ENCODE peak calls at places on chromosomes 6 and 20, in five cellular contexts. One of them, this sample, is unnamed.

GRCh38 chr20:2793471-2793870 is 7.0 kb downstream of the CPXM1 start:
- DNase-seq in MCF 10A: no peak
- DNase-seq in stomach: no peak
- DNase-seq in suprapubic skin: no peak
- DNase-seq in dorsolateral prefrontal cortex: no peak
- DNase-seq in this sample: no peak

GRCh38 chr6:127516676-127517273 is 2.4 kb downstream of the MTCL3 start:
- DNase-seq in MCF 10A: peak
- DNase-seq in stomach: no peak
- DNase-seq in suprapubic skin: no peak
- DNase-seq in dorsolateral prefrontal cortex: peak
- DNase-seq in this sample: no peak

GRCh38 chr20:6604179-6604578 is 163.3 kb upstream of the BMP2 start:
- DNase-seq in MCF 10A: no peak
- DNase-seq in stomach: no peak
- DNase-seq in suprapubic skin: no peak
- DNase-seq in dorsolateral prefrontal cortex: no peak
- DNase-seq in this sample: no peak

GRCh38 chr6:22467645-22468044 is 101.7 kb upstream of the HDGFL1 start:
- DNase-seq in MCF 10A: no peak
- DNase-seq in stomach: peak
- DNase-seq in suprapubic skin: no peak
- DNase-seq in dorsolateral prefrontal cortex: no peak
- DNase-seq in this sample: no peak

GRCh38 chr20:58308680-58309527 is 611 bp upstream of the RAB22A start:
- DNase-seq in MCF 10A: peak
- DNase-seq in stomach: no peak
- DNase-seq in suprapubic skin: peak
- DNase-seq in dorsolateral prefrontal cortex: peak
- DNase-seq in this sample: no peak

GRCh38 chr20:48635361-48635760 is 192.4 kb downstream of the PREX1 start:
- DNase-seq in MCF 10A: no peak
- DNase-seq in stomach: no peak
- DNase-seq in suprapubic skin: no peak
- DNase-seq in dorsolateral prefrontal cortex: no peak
- DNase-seq in this sample: no peak

GRCh38 chr6:7706269-7706668 is 19.6 kb upstream of the BMP6 start:
- DNase-seq in MCF 10A: no peak
- DNase-seq in stomach: no peak
- DNase-seq in suprapubic skin: no peak
- DNase-seq in dorsolateral prefrontal cortex: no peak
- DNase-seq in this sample: no peak

GRCh38 chr6:12593720-12594540 is 122.6 kb upstream of the PHACTR1 start:
- DNase-seq in MCF 10A: no peak
- DNase-seq in stomach: no peak
- DNase-seq in suprapubic skin: no peak
- DNase-seq in dorsolateral prefrontal cortex: no peak
- DNase-seq in this sample: no peak

GRCh38 chr6:125598422-125598821 is 151.0 kb upstream of the HEY2 start:
- DNase-seq in MCF 10A: peak
- DNase-seq in stomach: no peak
- DNase-seq in suprapubic skin: no peak
- DNase-seq in dorsolateral prefrontal cortex: no peak
- DNase-seq in this sample: no peak

GRCh38 chr20:48535556-48535955 is 292.2 kb downstream of the PREX1 start:
- DNase-seq in MCF 10A: no peak
- DNase-seq in stomach: no peak
- DNase-seq in suprapubic skin: no peak
- DNase-seq in dorsolateral prefrontal cortex: no peak
- DNase-seq in this sample: no peak

GRCh38 chr6:89291256-89291819 is 23.8 kb downstream of the GABRR2 start:
- DNase-seq in MCF 10A: no peak
- DNase-seq in stomach: no peak
- DNase-seq in suprapubic skin: no peak
- DNase-seq in dorsolateral prefrontal cortex: no peak
- DNase-seq in this sample: no peak

GRCh38 chr6:40545954-40546353 is 41.2 kb downstream of the LRFN2 start:
- DNase-seq in MCF 10A: no peak
- DNase-seq in stomach: no peak
- DNase-seq in suprapubic skin: no peak
- DNase-seq in dorsolateral prefrontal cortex: no peak
- DNase-seq in this sample: no peak

GRCh38 chr6:161850572-161850971 is 576.7 kb upstream of the AGPAT4 start:
- DNase-seq in MCF 10A: no peak
- DNase-seq in stomach: no peak
- DNase-seq in suprapubic skin: no peak
- DNase-seq in dorsolateral prefrontal cortex: no peak
- DNase-seq in this sample: no peak

GRCh38 chr6:46781478-46782378 is 11.5 kb upstream of the MEP1A start:
- DNase-seq in MCF 10A: peak
- DNase-seq in stomach: peak
- DNase-seq in suprapubic skin: no peak
- DNase-seq in dorsolateral prefrontal cortex: no peak
- DNase-seq in this sample: peak

GRCh38 chr20:56805313-56805712 is 176.2 kb downstream of the TFAP2C start:
- DNase-seq in MCF 10A: no peak
- DNase-seq in stomach: no peak
- DNase-seq in suprapubic skin: no peak
- DNase-seq in dorsolateral prefrontal cortex: no peak
- DNase-seq in this sample: no peak

DNA sequence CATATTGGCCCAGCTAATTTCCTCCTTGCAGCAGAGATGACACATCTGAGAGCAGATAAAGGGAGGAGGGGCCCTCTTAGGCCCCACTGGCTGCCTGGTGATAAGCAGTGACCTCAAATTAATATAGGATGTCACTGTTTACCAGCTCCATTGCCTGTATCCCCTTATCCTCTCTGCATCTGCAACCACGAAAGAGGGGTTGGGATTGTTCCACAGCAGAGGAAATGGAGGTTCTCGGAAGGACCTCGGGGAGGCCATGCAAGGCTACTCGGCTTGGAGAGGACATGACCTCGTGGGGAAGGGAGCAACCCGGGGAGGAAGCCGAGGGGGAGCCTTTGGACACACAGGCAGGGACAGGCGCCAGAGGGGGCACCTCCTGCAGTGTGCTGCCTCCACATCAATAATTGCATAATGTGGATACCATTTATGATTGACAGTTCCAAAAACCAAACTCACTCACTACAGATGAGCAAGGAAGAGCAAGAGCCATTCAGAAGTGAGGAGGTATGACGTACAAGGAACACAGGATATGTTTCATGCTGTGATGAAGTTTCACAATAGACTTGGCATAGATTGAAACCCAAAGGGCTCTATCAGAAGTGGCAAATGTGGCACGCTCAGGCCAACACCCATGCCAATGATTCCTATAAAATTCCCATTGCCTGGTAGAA is 177.2 kb upstream of the RNF24 start:
- DNase-seq in MCF 10A: peak
- DNase-seq in stomach: no peak
- DNase-seq in suprapubic skin: no peak
- DNase-seq in dorsolateral prefrontal cortex: no peak
- DNase-seq in this sample: no peak
- TF ChIP-seq CTCF in MCF 10A: no peak
- TF ChIP-seq CTCF in stomach: no peak
- TF ChIP-seq CTCF in suprapubic skin: no peak
- TF ChIP-seq CTCF in dorsolateral prefrontal cortex: no peak
- TF ChIP-seq CTCF in this sample: no peak

GRCh38 chr20:31604567-31605030 is 490 bp upstream of the ID1 start:
- DNase-seq in MCF 10A: no peak
- DNase-seq in stomach: no peak
- DNase-seq in suprapubic skin: no peak
- DNase-seq in dorsolateral prefrontal cortex: no peak
- DNase-seq in this sample: no peak
- TF ChIP-seq CTCF in MCF 10A: no peak
- TF ChIP-seq CTCF in stomach: no peak
- TF ChIP-seq CTCF in suprapubic skin: no peak
- TF ChIP-seq CTCF in dorsolateral prefrontal cortex: no peak
- TF ChIP-seq CTCF in this sample: no peak

GRCh38 chr20:44209691-44210421 is 715 bp downstream of the OSER1 start:
- DNase-seq in MCF 10A: peak
- DNase-seq in stomach: peak
- DNase-seq in suprapubic skin: no peak
- DNase-seq in dorsolateral prefrontal cortex: no peak
- DNase-seq in this sample: no peak
- TF ChIP-seq CTCF in MCF 10A: no peak
- TF ChIP-seq CTCF in stomach: no peak
- TF ChIP-seq CTCF in suprapubic skin: no peak
- TF ChIP-seq CTCF in dorsolateral prefrontal cortex: no peak
- TF ChIP-seq CTCF in this sample: no peak

GRCh38 chr20:38806855-38807655 is 1.6 kb downstream of the PPP1R16B start:
- DNase-seq in MCF 10A: no peak
- DNase-seq in stomach: no peak
- DNase-seq in suprapubic skin: no peak
- DNase-seq in dorsolateral prefrontal cortex: peak
- DNase-seq in this sample: no peak

GRCh38 chr20:38804243-38804642 is 1.3 kb upstream of the PPP1R16B start:
- DNase-seq in MCF 10A: no peak
- DNase-seq in stomach: no peak
- DNase-seq in suprapubic skin: no peak
- DNase-seq in dorsolateral prefrontal cortex: no peak
- DNase-seq in this sample: no peak

GRCh38 chr20:38805502-38805957 is at the start of gene PPP1R16B:
- DNase-seq in MCF 10A: no peak
- DNase-seq in stomach: peak
- DNase-seq in suprapubic skin: no peak
- DNase-seq in dorsolateral prefrontal cortex: peak
- DNase-seq in this sample: no peak

GRCh38 chr20:38804682-38805501 is 605 bp upstream of the PPP1R16B start:
- DNase-seq in MCF 10A: no peak
- DNase-seq in stomach: peak
- DNase-seq in suprapubic skin: no peak
- DNase-seq in dorsolateral prefrontal cortex: no peak
- DNase-seq in this sample: no peak

GRCh38 chr20:38805958-38806854 is 709 bp downstream of the PPP1R16B start:
- DNase-seq in MCF 10A: no peak
- DNase-seq in stomach: no peak
- DNase-seq in suprapubic skin: no peak
- DNase-seq in dorsolateral prefrontal cortex: peak
- DNase-seq in this sample: no peak
- TF ChIP-seq CTCF in MCF 10A: no peak
- TF ChIP-seq CTCF in stomach: no peak
- TF ChIP-seq CTCF in suprapubic skin: no peak
- TF ChIP-seq CTCF in dorsolateral prefrontal cortex: no peak
- TF ChIP-seq CTCF in this sample: no peak

DNA sequence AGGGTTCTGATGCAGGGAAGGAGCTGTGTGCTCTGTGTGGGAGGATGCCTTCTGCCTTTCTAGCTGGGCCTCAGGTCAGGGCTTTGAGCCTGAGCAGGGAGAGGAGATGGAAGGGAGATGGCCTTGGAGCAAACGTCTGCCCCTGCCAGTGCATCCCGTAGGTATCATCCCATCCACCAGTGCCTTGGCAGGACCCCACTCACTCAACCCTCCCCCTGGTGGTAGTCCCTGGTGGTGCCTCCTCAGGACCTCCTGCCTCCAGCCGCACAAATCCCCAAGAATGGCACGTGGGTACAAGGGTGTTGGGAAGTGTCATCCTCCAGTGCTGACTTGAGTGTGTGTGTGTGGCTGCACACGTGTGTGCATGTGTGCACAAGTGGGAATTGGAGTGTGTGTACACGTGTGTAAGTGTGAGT is 23.1 kb upstream of the MICB start:
- DNase-seq in MCF 10A: no peak
- DNase-seq in stomach: no peak
- DNase-seq in suprapubic skin: peak
- DNase-seq in dorsolateral prefrontal cortex: no peak
- DNase-seq in this sample: no peak
- TF ChIP-seq CTCF in MCF 10A: no peak
- TF ChIP-seq CTCF in stomach: no peak
- TF ChIP-seq CTCF in suprapubic skin: no peak
- TF ChIP-seq CTCF in dorsolateral prefrontal cortex: no peak
- TF ChIP-seq CTCF in this sample: no peak

DNA sequence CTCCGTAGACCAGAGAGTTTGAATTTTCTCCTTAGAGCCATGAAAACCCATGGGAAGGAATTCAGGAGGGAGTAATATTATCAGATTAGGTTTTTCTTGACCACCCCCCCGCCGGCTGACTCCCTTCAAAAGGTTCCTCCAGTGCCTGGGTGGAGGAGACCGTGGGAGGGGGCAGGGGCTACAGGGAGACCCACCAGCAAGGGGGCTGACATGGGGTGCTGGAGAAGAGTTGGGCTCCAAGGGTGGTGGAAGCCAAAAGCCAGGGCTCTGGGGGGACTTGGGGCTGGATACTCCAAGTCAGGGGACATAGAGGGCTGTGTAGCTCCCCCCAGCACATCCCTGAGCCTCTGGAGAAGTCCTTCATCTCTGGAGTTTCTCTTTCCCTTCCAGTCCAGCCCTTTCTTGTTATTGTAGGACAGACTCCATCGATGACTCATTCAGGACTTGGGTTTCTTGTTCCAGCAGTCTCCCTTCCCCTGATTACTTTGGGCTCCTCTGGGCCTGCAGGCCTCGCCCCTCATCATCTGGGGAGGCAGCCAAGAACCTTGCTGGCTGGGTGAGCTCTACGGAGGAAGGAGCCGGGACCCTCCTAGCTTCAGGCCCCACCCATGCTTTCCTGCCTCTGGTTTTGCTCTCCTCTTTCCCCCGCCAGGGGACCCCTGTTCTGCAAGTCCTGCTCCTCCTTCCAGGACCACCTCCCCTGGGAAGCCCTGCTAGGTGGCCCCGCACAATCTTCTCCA is 10.5 kb upstream of the KIAA1755 start:
- DNase-seq in MCF 10A: peak
- DNase-seq in stomach: no peak
- DNase-seq in suprapubic skin: no peak
- DNase-seq in dorsolateral prefrontal cortex: no peak
- DNase-seq in this sample: no peak
- TF ChIP-seq CTCF in MCF 10A: no peak
- TF ChIP-seq CTCF in stomach: no peak
- TF ChIP-seq CTCF in suprapubic skin: no peak
- TF ChIP-seq CTCF in dorsolateral prefrontal cortex: no peak
- TF ChIP-seq CTCF in this sample: no peak